ENCODE peak calls at places on chromosomes 11 and 22, in nine cellular contexts. X, N, K, O, L, Z, A, U and S are unnamed samples.

GRCh38 chr11:2276999-2277328 is 6.6 kb upstream of the ASCL2 start:
- DNase-seq in X (no peak), N (no peak), K (no peak), O (no peak), L (no peak), Z (no peak), A (no peak), U (no peak), S (no peak)

GRCh38 chr11:45022294-45023064 is 71.8 kb upstream of the TP53I11 start:
- DNase-seq in X (no peak), N (no peak), K (no peak), O (peak; percentile 6), L (no peak), Z (no peak), A (no peak), U (no peak), S (no peak)

GRCh38 chr22:17106785-17107546 is 14.2 kb downstream of the TMEM121B start:
- DNase-seq in X (no peak), N (no peak), K (no peak), O (no peak), L (peak; percentile 54), Z (no peak), A (no peak), U (no peak), S (no peak)

GRCh38 chr11:34240150-34240494 is 117.7 kb downstream of the ABTB2 start:
- DNase-seq in X (no peak), N (no peak), K (no peak), O (no peak), L (no peak), Z (no peak), A (no peak), U (no peak), S (no peak)

GRCh38 chr22:19880786-19881569 is 26.3 kb upstream of the GNB1L start:
- DNase-seq in X (no peak), N (peak; percentile 97), K (peak; percentile 17), O (peak; percentile 38), L (peak; percentile 28), Z (no peak), A (peak; percentile 68), U (peak; percentile 96), S (peak; percentile 81)

GRCh38 chr11:100515087-100515486 is 172.0 kb upstream of the ARHGAP42 start:
- DNase-seq in X (no peak), N (no peak), K (no peak), O (no peak), L (no peak), Z (no peak), A (no peak), U (no peak), S (no peak)

GRCh38 chr11:108713076-108713790 is 48.4 kb downstream of the DDX10 start:
- DNase-seq in X (no peak), N (no peak), K (no peak), O (no peak), L (no peak), Z (no peak), A (no peak), U (no peak), S (no peak)

GRCh38 chr22:35150163-35151107 is 84.5 kb downstream of the ISX start:
- DNase-seq in X (peak; percentile 50), N (peak; percentile 13), K (peak; percentile 42), O (peak; percentile 40), L (peak; percentile 33), Z (peak; percentile 73), A (peak; percentile 72), U (peak; percentile 36), S (no peak)

GRCh38 chr11:103257360-103257759 is 148.1 kb downstream of the DYNC2H1 start:
- DNase-seq in X (no peak), N (peak; percentile 6), K (no peak), O (no peak), L (no peak), Z (no peak), A (no peak), U (peak; percentile 3), S (no peak)

GRCh38 chr11:9643751-9644150 is 20.1 kb upstream of the SWAP70 start:
- DNase-seq in X (no peak), N (no peak), K (no peak), O (no peak), L (no peak), Z (no peak), A (no peak), U (no peak), S (no peak)

GRCh38 chr22:20176421-20177060 is 25.7 kb upstream of the CCDC188 start:
- DNase-seq in X (no peak), N (no peak), K (no peak), O (no peak), L (no peak), Z (no peak), A (no peak), U (no peak), S (no peak)

GRCh38 chr11:64620286-64620962 is 29.4 kb downstream of the SLC22A12 start:
- DNase-seq in X (no peak), N (no peak), K (peak; percentile 71), O (no peak), L (no peak), Z (peak; percentile 35), A (no peak), U (peak; percentile 9), S (no peak)

GRCh38 chr11:38256436-38256835 is 1658.4 kb upstream of the RAG2 start:
- DNase-seq in X (no peak), N (no peak), K (no peak), O (no peak), L (no peak), Z (no peak), A (no peak), U (no peak), S (no peak)

GRCh38 chr11:61727401-61727811 is 25.0 kb upstream of the MYRF start:
- DNase-seq in X (no peak), N (no peak), K (peak; percentile 49), O (no peak), L (no peak), Z (no peak), A (no peak), U (no peak), S (no peak)

GRCh38 chr11:64996710-64997380 is at the start of gene BATF2:
- DNase-seq in X (peak; percentile 89), N (peak; percentile 89), K (peak; percentile 64), O (peak; percentile 25), L (peak; percentile 92), Z (peak; percentile 90), A (peak; percentile 91), U (peak; percentile 94), S (no peak)

GRCh38 chr11:10267821-10268220 is 26.2 kb downstream of the SBF2 start:
- DNase-seq in X (no peak), N (no peak), K (no peak), O (no peak), L (no peak), Z (no peak), A (no peak), U (no peak), S (no peak)

DNA sequence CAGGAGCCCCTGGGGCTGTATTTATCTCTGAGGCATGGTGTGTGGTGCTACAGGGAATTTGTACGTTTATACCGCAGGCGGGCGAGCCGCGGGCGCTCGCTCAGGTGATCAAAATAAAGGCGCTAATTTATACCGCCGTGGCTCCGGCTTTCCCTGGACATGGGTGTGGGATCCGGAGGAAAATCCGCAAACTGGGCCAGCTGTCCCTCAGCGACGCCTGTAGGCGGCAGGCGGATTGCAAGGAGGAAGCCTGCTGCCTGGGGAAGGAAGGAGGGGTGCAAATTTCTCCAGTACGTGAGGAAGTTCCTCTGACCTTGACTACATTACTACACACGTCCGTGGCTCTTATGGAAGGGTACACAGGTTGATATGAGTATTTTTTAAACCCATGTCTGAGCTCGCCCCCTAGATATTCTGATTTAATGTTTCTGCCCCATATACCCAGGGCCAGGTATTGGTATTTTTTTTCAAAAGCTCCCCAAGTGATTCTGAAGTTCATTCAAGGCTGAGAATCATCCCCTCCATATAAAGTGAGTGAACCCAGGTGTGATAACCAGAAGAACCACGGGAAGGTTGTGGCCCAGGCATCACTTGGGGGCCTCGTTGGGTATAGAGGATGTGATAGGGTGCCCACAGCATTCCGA is 2.8 kb downstream of the MYOD1 start:
- DNase-seq in X (no peak), N (peak; percentile 48), K (no peak), O (no peak), L (no peak), Z (no peak), A (peak; percentile 19), U (no peak), S (no peak)
- TF ChIP-seq CTCF in X (no peak), N (peak; percentile 39), K (no peak), O (no peak), L (no peak), Z (no peak), A (peak; percentile 60), U (peak; percentile 39), S (peak; percentile 21)

GRCh38 chr11:86955674-86956522 is 703 bp upstream of the FZD4 start:
- DNase-seq in X (peak; percentile 89), N (peak; percentile 85), K (peak; percentile 87), O (peak; percentile 78), L (peak; percentile 88), Z (peak; percentile 85), A (peak; percentile 83), U (peak; percentile 88), S (peak; percentile 92)
- TF ChIP-seq EP300 in X (no peak), N (no peak), K (no peak), O (peak; percentile 86), L (no peak), Z (no peak), A (no peak), U (no peak), S (peak; percentile 27)

GRCh38 chr11:36130401-36130800 is 158.8 kb downstream of the COMMD9 start:
- DNase-seq in X (no peak), N (no peak), K (no peak), O (no peak), L (no peak), Z (no peak), A (peak; percentile 18), U (no peak), S (no peak)
- H3K4me3 ChIP-seq in X (no peak overlapping the region), N (no peak overlapping the region), K (no peak overlapping the region), O (no peak overlapping the region), L (no peak overlapping the region), Z (no peak overlapping the region), A (no peak overlapping the region), U (no peak overlapping the region), S (no peak overlapping the region)

GRCh38 chr11:76880314-76880713 is 19.6 kb downstream of the ACER3 start:
- DNase-seq in X (no peak), N (no peak), K (no peak), O (no peak), L (no peak), Z (no peak), A (no peak), U (no peak), S (no peak)
- TF ChIP-seq CTCF in X (no peak), N (no peak), K (no peak), O (no peak), L (no peak), Z (no peak), A (no peak), U (no peak), S (no peak)